ENCODE peak calls at places on chromosome 13, in six cellular contexts. M, H, B, F, N and S are unnamed samples.

GRCh38 chr13:105047676-105048295 is 1487.7 kb downstream of the EFNB2 start:
- DNase-seq in B (no peak), M (peak; percentile 14), H (no peak), F (no peak), N (no peak), S (no peak)

GRCh38 chr13:77896536-77896935 is 22.1 kb downstream of the EDNRB start:
- DNase-seq in N (no peak), H (no peak), F (no peak), M (peak; percentile 8), B (peak; percentile 16), S (no peak)

GRCh38 chr13:95201814-95202521 is 99.3 kb downstream of the ABCC4 start:
- DNase-seq in M (peak; percentile 80), H (no peak), N (no peak), B (no peak), F (no peak), S (no peak)

GRCh38 chr13:105920375-105920774 is 615.1 kb downstream of the EFNB2 start:
- DNase-seq in N (no peak), M (peak; percentile 60), H (no peak), F (no peak), B (no peak), S (no peak)

GRCh38 chr13:113962975-113963374 is 10.9 kb downstream of the C13orf46 start:
- DNase-seq in B (no peak), N (no peak), M (no peak), F (no peak), H (no peak), S (no peak)

GRCh38 chr13:37460211-37460610 is 138.4 kb downstream of the POSTN start:
- DNase-seq in B (no peak), N (no peak), H (no peak), M (peak; percentile 27), F (no peak), S (no peak)

GRCh38 chr13:26042781-26043180 is 9.0 kb downstream of the SHISA2 start:
- DNase-seq in M (no peak), B (no peak), F (no peak), H (no peak), N (no peak), S (no peak)

GRCh38 chr13:67619346-67619745 is 389.2 kb upstream of the PCDH9 start:
- DNase-seq in B (no peak), M (peak; percentile 85), F (no peak), H (no peak), N (no peak), S (no peak)

GRCh38 chr13:82719987-82720386 is 1162.3 kb downstream of the SLITRK1 start:
- DNase-seq in F (no peak), N (no peak), M (no peak), B (no peak), H (no peak), S (no peak)

GRCh38 chr13:24923305-24923640 is 159.3 kb downstream of the RNF17 start:
- DNase-seq in H (no peak), M (peak; percentile 88), N (no peak), B (no peak), F (no peak), S (peak; percentile 46)

GRCh38 chr13:30690282-30691188 is 44.8 kb upstream of the ALOX5AP start:
- DNase-seq in M (peak; percentile 95), B (peak; percentile 59), H (no peak), N (no peak), F (no peak), S (peak; percentile 75)

GRCh38 chr13:78934336-78934735 is 275.4 kb upstream of the OBI1 start:
- DNase-seq in N (no peak), F (no peak), H (no peak), B (no peak), M (no peak), S (no peak)
- TF ChIP-seq CTCF in N (no peak), F (no peak), H (no peak), B (no peak), M (no peak), S (no peak)

DNA sequence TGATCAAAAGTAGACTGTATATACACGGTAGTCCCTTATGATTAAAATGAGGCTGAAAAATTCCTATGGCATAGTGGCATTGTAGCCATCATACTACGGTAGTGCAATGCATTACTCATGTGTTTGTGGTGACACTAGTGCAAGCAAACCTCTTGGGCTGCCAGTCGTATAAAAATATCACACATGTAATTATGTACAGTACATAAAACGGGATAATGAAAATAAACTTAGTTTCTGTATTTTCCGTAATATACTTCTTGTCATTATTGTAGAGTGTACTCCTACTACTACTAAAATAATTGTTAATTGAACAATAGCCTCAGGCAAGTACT is 883.5 kb upstream of the SPRY2 start:
- DNase-seq in H (no peak), B (no peak), N (no peak), F (no peak), M (no peak), S (no peak)
- H3K27ac ChIP-seq in H (no peak overlapping the region), B (no peak overlapping the region), N (no peak overlapping the region), F (no peak overlapping the region), M (no peak overlapping the region), S (no peak overlapping the region)

GRCh38 chr13:66354880-66355279 is 875.3 kb downstream of the PCDH9 start:
- DNase-seq in F (no peak), N (no peak), B (no peak), M (no peak), H (no peak), S (no peak)

GRCh38 chr13:66349945-66350344 is 880.2 kb downstream of the PCDH9 start:
- DNase-seq in N (no peak), H (no peak), M (no peak), B (no peak), F (no peak), S (no peak)

GRCh38 chr13:66348745-66349720 is 881.1 kb downstream of the PCDH9 start:
- DNase-seq in H (no peak), M (no peak), N (no peak), F (no peak), B (no peak), S (no peak)

GRCh38 chr13:66358564-66358963 is 871.6 kb downstream of the PCDH9 start:
- DNase-seq in B (no peak), N (no peak), H (no peak), M (no peak), F (no peak), S (no peak)

GRCh38 chr13:66353664-66354063 is 876.5 kb downstream of the PCDH9 start:
- DNase-seq in M (peak; percentile 28), H (peak; percentile 16), N (no peak), B (no peak), F (no peak), S (no peak)
- TF ChIP-seq CTCF in M (no peak), H (no peak), N (peak; percentile 15), B (no peak), F (no peak), S (no peak)

GRCh38 chr13:61531383-61532065 is 115.9 kb upstream of the PCDH20 start:
- DNase-seq in N (no peak), B (no peak), H (no peak), F (no peak), M (no peak), S (peak; percentile 17)
- H3K27ac ChIP-seq in N (no peak overlapping the region), B (no peak overlapping the region), H (no peak overlapping the region), F (no peak overlapping the region), M (no peak overlapping the region), S (no peak overlapping the region)

GRCh38 chr13:32259116-32259515 is 56.0 kb downstream of the ZAR1L start:
- DNase-seq in M (no peak), H (no peak), N (no peak), F (no peak), B (no peak), S (no peak)
- TF ChIP-seq CTCF in M (peak; percentile 3), H (no peak), N (peak; percentile 53), F (no peak), B (no peak), S (no peak)